ENCODE peak calls at places on chromosomes 12 and 14, in nine cellular contexts. T is MM.1S, U is fibroblast of lung, N is hepatocyte, Q is astrocyte, G is neural progenitor cell, Z is HepG2, X is K562, D is GM12878. E is an unnamed sample.

GRCh38 chr12:56955631-56956256 is 1.7 kb downstream of the RDH16 start:
- DNase-seq in T (no peak), U (peak), N (no peak), Q (no peak), G (no peak), Z (no peak), X (peak), D (no peak), E (no peak)

GRCh38 chr14:77314043-77314442 is 6.6 kb downstream of the POMT2 start:
- DNase-seq in T (no peak), U (peak), N (peak), Q (peak), G (no peak), Z (no peak), X (no peak), D (no peak), E (no peak)

GRCh38 chr12:74889563-74890236 is 319.9 kb downstream of the KCNC2 start:
- DNase-seq in T (no peak), U (peak), N (peak), Q (peak), G (no peak), Z (no peak), X (no peak), D (no peak), E (no peak)

GRCh38 chr14:75811862-75812505 is 150.9 kb downstream of the TTLL5 start:
- DNase-seq in T (no peak), U (no peak), N (no peak), Q (no peak), G (no peak), Z (no peak), X (no peak), D (no peak), E (no peak)

GRCh38 chr14:102579696-102580551 is 12.5 kb upstream of the RCOR1 start:
- DNase-seq in T (no peak), U (peak), N (peak), Q (peak), G (no peak), Z (no peak), X (no peak), D (no peak), E (no peak)

GRCh38 chr14:22500954-22501353 is 88.1 kb downstream of the DAD1 start:
- DNase-seq in T (no peak), U (no peak), N (no peak), Q (no peak), G (no peak), Z (no peak), X (no peak), D (no peak), E (no peak)

GRCh38 chr12:94074970-94075695 is 73.2 kb upstream of the PLXNC1 start:
- DNase-seq in T (no peak), U (peak), N (peak), Q (peak), G (peak), Z (peak), X (peak), D (no peak), E (peak)

GRCh38 chr12:32034045-32034444 is 72.6 kb upstream of the BICD1 start:
- DNase-seq in T (no peak), U (no peak), N (peak), Q (no peak), G (no peak), Z (no peak), X (peak), D (no peak), E (no peak)

GRCh38 chr14:102568115-102568614 is 24.3 kb upstream of the RCOR1 start:
- DNase-seq in T (peak), U (no peak), N (peak), Q (no peak), G (no peak), Z (peak), X (peak), D (no peak), E (peak)

GRCh38 chr12:15892645-15893259 is 10.6 kb downstream of the STRAP start:
- DNase-seq in T (no peak), U (no peak), N (no peak), Q (no peak), G (no peak), Z (no peak), X (no peak), D (no peak), E (no peak)

GRCh38 chr12:48489012-48489411 is 6.7 kb downstream of the C12orf54 start:
- DNase-seq in T (no peak), U (no peak), N (peak), Q (peak), G (no peak), Z (no peak), X (no peak), D (peak), E (no peak)

GRCh38 chr14:75273272-75274044 is 5.2 kb upstream of the FOS start:
- DNase-seq in T (no peak), U (peak), N (peak), Q (peak), G (no peak), Z (no peak), X (no peak), D (no peak), E (no peak)

GRCh38 chr14:104799657-104800599 is 973 bp upstream of the ZBTB42 start:
- DNase-seq in T (peak), U (peak), N (peak), Q (peak), G (peak), Z (peak), X (peak), D (no peak), E (peak)

GRCh38 chr14:75315143-75315542 is 36.5 kb downstream of the FOS start:
- DNase-seq in T (no peak), U (peak), N (no peak), Q (peak), G (no peak), Z (no peak), X (no peak), D (no peak), E (no peak)

GRCh38 chr12:131827961-131828534 is at the start of gene MMP17:
- DNase-seq in T (peak), U (peak), N (peak), Q (peak), G (peak), Z (no peak), X (peak), D (no peak), E (no peak)

GRCh38 chr12:46210835-46211439 is 57.9 kb downstream of the SLC38A1 start:
- DNase-seq in T (no peak), U (no peak), N (no peak), Q (no peak), G (no peak), Z (no peak), X (no peak), D (no peak), E (no peak)

GRCh38 chr14:59787045-59787674 is 83.4 kb downstream of the RTN1 start:
- DNase-seq in T (no peak), U (no peak), N (no peak), Q (no peak), G (peak), Z (no peak), X (no peak), D (no peak), E (no peak)

DNA sequence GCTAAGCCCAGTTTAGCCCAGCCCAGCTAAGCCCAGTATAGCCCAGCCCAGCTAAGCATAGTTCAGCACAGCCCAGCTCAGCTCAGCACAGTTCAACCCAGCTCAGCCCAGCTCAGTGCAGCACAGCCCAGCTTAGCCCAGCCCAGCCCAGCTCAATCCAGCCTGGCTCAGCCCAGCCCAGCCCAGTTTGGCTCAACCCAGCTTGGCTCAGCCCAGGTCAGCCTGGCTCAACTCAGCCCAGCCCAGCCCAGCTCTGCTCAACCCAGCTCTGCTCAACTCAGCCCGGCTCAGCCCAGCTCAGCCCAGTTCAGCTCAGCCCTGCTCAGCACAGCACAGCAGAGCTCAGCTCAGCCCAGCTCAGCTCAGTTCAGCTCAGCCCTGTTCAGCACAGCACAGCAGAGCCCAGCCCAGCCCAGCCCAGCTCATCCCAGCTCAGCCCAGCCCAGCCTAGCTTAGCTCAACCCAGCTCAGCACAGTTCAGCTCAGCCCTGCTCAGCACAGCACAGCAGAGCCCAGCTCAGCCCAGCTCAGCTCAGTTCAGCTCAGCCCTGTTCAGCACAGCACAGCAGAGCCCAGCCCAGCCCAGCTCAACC is 330.9 kb downstream of the TMEM121 start:
- DNase-seq in T (no peak), U (no peak), N (no peak), Q (no peak), G (no peak), Z (no peak), X (no peak), D (no peak), E (peak)
- H3K4me2 ChIP-seq in T (peak), U (no peak), N (no peak), Q (no peak), G (no peak), Z (no peak), X (no peak), D (peak), E (no peak)

GRCh38 chr14:61636792-61637191 is 58.5 kb upstream of the HIF1A start:
- DNase-seq in T (no peak), U (no peak), N (no peak), Q (no peak), G (no peak), Z (no peak), X (no peak), D (no peak), E (no peak)
- TF ChIP-seq EZH2 in T (no peak), U (no peak), N (no peak), Q (no peak), G (no peak), Z (no peak), X (no peak), D (no peak), E (no peak)

DNA sequence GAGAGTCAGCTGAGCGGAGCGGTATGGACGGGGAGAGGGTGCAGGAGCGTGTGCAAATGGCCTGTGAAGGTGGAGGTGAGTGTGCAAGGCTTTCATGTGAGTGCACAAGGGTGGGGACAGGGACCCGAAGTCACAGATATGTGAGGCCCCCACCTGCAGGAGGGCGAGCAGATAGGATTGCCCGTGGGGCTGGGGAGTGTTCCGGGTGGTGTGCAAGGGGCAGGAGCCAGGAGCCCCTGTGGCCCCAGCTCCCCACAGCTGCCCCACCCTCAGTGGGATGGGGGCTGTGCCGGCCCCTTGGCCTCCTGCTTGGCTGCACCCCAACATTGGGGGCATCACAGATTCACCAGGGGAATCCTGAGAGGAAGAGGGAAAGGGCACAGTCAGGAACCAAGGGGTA is 5.5 kb upstream of the ZNF384 start:
- DNase-seq in T (no peak), U (no peak), N (no peak), Q (no peak), G (no peak), Z (no peak), X (no peak), D (no peak), E (no peak)
- H3K4me2 ChIP-seq in T (no peak), U (no peak), N (no peak), Q (no peak), G (no peak), Z (peak), X (no peak), D (no peak), E (no peak)

DNA sequence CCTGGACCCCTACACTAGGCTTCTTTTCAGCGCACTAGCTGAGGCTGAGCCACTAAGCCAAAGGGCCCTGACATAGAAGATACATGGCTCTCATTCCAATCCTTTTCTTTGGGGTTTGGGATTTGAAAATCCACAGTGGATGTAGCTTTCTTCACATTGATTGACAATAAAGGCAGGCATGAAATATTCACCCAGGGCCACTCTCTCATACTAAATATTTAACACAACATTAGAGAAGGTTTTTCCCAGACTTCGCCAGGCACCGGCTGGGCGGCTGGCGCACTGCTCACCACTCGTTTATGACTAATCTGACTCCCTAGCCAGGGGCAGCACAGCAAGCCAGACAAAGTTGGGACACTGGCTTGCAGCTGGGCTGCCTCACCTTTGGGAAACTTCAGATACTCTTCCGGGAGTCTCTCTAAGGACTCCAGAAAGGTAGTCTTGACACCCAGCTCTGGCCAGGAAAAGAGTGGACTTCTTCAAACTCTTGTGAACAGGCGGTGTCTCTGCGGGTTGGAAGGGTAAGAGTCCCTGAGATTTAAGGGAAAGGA is 699 bp upstream of the HOXC11 start:
- DNase-seq in T (no peak), U (no peak), N (no peak), Q (no peak), G (no peak), Z (no peak), X (no peak), D (no peak), E (no peak)
- TF ChIP-seq EZH2 in T (no peak), U (no peak), N (no peak), Q (peak), G (no peak), Z (no peak), X (no peak), D (no peak), E (no peak)

DNA sequence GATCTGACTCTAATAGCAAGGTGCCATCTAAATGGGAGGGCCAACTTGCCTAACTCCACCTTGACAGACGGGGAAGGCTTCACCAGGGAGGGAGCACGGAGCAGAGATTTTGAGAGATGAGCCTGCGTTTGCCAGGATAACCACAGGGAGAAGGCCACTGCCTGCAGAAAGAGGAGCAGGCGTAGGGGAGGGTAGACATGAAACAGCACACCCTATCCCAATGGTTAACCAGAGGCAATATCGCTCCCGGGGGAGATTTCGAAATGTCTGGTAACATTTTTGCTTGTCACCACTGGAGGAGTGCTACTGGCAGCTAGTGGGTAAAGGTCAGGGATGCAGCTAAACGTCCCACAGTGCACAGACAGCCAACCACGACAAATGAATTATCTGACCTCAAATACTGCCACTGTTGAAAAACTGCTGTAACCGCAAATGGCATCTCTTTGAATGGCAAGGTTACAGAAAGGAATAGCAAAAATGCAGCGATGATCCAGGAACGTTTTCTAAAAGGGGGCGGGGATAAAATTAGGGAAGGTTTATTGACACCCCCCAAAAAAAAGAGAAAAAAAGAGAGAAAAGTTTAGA is 126.0 kb upstream of the ATF7IP start:
- DNase-seq in T (peak), U (peak), N (peak), Q (peak), G (no peak), Z (peak), X (no peak), D (peak), E (peak)
- H3K4me2 ChIP-seq in T (peak), U (no peak), N (peak), Q (peak), G (peak), Z (peak), X (no peak), D (peak), E (no peak)

GRCh38 chr12:76031414-76032042 is at the start of gene PHLDA1:
- DNase-seq in T (peak), U (peak), N (peak), Q (peak), G (peak), Z (peak), X (peak), D (peak), E (peak)

GRCh38 chr12:76028649-76029277 is 2.8 kb downstream of the PHLDA1 start:
- DNase-seq in T (no peak), U (peak), N (no peak), Q (no peak), G (no peak), Z (peak), X (no peak), D (no peak), E (no peak)

GRCh38 chr12:76029982-76030377 is 1.6 kb downstream of the PHLDA1 start:
- DNase-seq in T (peak), U (peak), N (peak), Q (no peak), G (peak), Z (no peak), X (no peak), D (no peak), E (no peak)

GRCh38 chr12:76031081-76031413 is 529 bp downstream of the PHLDA1 start:
- DNase-seq in T (no peak), U (no peak), N (no peak), Q (no peak), G (no peak), Z (no peak), X (peak), D (no peak), E (peak)

DNA sequence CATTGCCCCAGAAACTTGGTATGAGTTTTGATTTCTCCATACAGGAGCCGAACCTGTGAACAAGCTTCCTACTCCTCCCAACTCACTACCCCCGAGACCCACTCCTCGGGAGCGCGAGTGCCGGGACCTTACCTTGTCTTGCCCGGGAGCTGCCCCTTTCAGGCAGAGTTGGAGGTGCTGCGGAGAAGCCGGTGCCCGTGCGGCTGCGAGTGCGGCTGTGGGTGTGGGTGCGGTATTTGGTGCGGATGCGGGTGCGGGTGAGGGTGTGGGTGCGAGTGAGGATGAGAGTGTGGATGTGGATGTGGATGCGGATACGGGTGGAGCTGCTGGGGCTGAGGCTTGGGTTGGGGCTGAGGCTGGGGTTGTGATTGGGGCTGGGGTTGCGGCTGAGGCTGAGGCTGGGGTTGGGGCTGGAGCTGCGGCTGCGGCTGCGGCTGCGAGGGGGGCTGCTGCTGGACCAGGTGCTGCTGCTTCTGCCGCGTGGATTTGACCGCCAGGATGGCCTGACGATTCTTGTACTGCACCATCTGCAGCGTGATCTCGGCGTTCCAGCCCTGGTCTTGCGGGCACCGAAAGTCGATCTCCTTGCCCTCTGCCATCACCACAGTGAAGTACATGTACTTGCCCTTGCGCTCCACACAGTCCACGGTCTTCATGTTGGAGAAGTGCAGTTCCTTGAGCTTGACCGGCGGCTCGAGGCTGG is 1.0 kb downstream of the PHLDA1 start:
- DNase-seq in T (peak), U (peak), N (peak), Q (no peak), G (peak), Z (no peak), X (no peak), D (no peak), E (peak)
- TF ChIP-seq EZH2 in T (no peak), U (no peak), N (no peak), Q (no peak), G (no peak), Z (no peak), X (no peak), D (no peak), E (no peak)

DNA sequence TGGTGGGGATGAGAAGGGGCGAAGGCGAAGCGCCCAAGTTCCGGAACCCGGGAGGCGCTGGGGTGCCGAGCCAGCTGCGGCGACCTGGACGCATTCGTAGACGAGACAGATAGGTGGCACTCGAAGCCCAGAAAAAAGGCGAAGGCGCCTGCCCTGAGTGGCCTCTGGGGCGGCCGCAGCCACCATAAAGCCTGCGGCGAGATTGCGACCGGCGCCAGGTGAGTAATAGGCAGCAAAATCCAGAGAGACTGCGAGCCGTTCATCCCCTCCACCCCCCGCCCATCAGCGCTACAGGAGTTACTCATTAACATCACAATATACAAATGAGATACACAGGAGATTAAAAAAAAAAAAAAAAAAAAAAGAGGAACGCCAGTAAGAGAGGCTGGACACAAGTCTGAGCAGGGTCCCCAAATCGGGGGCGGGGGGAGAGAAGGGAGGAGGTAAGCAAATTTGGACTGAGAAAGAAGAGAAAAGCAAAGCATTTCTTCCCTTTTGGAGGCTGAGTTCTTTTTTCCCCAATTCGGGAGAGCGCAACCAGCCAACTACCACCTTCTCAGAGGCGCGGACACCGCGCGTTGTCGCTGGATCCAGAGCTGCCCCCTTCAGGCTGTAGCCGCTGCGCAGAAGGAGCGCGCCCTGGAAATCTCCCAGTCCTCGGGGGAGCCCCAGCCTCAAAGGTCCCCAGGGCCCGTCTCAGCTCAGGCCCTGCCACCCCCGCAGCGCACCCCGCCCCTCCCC is 15.7 kb downstream of the TBX3 start:
- DNase-seq in T (peak), U (peak), N (peak), Q (peak), G (peak), Z (peak), X (peak), D (no peak), E (no peak)
- H3K4me2 ChIP-seq in T (peak), U (peak), N (peak), Q (peak), G (peak), Z (peak), X (no peak), D (no peak), E (no peak)

GRCh38 chr12:12608557-12608957 is 3.1 kb upstream of the CREBL2 start:
- DNase-seq in T (no peak), U (peak), N (no peak), Q (no peak), G (no peak), Z (peak), X (peak), D (peak), E (no peak)

GRCh38 chr12:12609692-12610091 is 2.0 kb upstream of the CREBL2 start:
- DNase-seq in T (no peak), U (no peak), N (no peak), Q (no peak), G (no peak), Z (no peak), X (no peak), D (no peak), E (no peak)

GRCh38 chr12:12612403-12612802 is 727 bp downstream of the CREBL2 start:
- DNase-seq in T (peak), U (peak), N (peak), Q (peak), G (peak), Z (peak), X (peak), D (no peak), E (peak)

GRCh38 chr12:12611512-12612306 is at the start of gene CREBL2:
- DNase-seq in T (peak), U (peak), N (peak), Q (peak), G (peak), Z (peak), X (peak), D (peak), E (peak)

GRCh38 chr12:12610711-12611110 is 965 bp upstream of the CREBL2 start:
- DNase-seq in T (no peak), U (no peak), N (no peak), Q (no peak), G (no peak), Z (no peak), X (no peak), D (no peak), E (no peak)
- TF ChIP-seq EZH2 in T (no peak), U (no peak), N (no peak), Q (no peak), G (no peak), Z (no peak), X (no peak), D (no peak), E (no peak)